ENCODE peak calls at places on chromosomes 12 and 14, in four cellular contexts. L, X, W and H are unnamed samples.

GRCh38 chr14:100102156-100102785 is 37.0 kb downstream of the EVL start:
- DNase-seq in L (no peak), X (no peak), W (no peak), H (no peak)

GRCh38 chr14:49505026-49505766 is 81.0 kb downstream of the RPS29 start:
- DNase-seq in L (no peak), X (no peak), W (no peak), H (no peak)

GRCh38 chr14:24597403-24597802 is 12.1 kb downstream of the GZMH start:
- DNase-seq in L (no peak), X (no peak), W (no peak), H (no peak)

GRCh38 chr12:55681142-55682077 is 26.3 kb downstream of the ITGA7 start:
- DNase-seq in L (peak), X (peak), W (peak), H (no peak)

GRCh38 chr14:106877527-106877926 is 1351.1 kb downstream of the TMEM121 start:
- DNase-seq in L (no peak), X (no peak), W (no peak), H (no peak)

GRCh38 chr14:53567236-53567785 is 389.3 kb downstream of the BMP4 start:
- DNase-seq in L (no peak), X (peak), W (no peak), H (no peak)

GRCh38 chr12:70626180-70626579 is 11.0 kb downstream of the PTPRB start:
- DNase-seq in L (no peak), X (no peak), W (no peak), H (no peak)

GRCh38 chr14:98198385-98198784 is 1073.6 kb downstream of the BCL11B start:
- DNase-seq in L (no peak), X (no peak), W (no peak), H (no peak)

GRCh38 chr14:21525571-21525970 is 575 bp downstream of the SALL2 start:
- DNase-seq in L (no peak), X (no peak), W (no peak), H (no peak)

GRCh38 chr12:85866929-85867776 is 6.9 kb upstream of the NTS start:
- DNase-seq in L (peak), X (peak), W (peak), H (peak)

GRCh38 chr12:66573605-66574004 is 105.3 kb downstream of the GRIP1 start:
- DNase-seq in L (no peak), X (no peak), W (no peak), H (no peak)

GRCh38 chr14:104145826-104146642 is 7.6 kb downstream of the KIF26A start:
- DNase-seq in L (no peak), X (no peak), W (no peak), H (no peak)

GRCh38 chr14:52042371-52043037 is 26.4 kb downstream of the NID2 start:
- DNase-seq in L (no peak), X (no peak), W (no peak), H (no peak)

GRCh38 chr14:103562385-103563088 is at the start of the genes BAG5 and COA8:
- DNase-seq in L (peak), X (peak), W (peak), H (no peak)

GRCh38 chr14:31854508-31855075 is 222.5 kb upstream of the ARHGAP5 start:
- DNase-seq in L (no peak), X (no peak), W (no peak), H (no peak)

GRCh38 chr14:54568821-54569591 is 2.1 kb downstream of the SAMD4A start:
- DNase-seq in L (no peak), X (peak), W (no peak), H (no peak)

GRCh38 chr14:75295491-75296338 is 17.1 kb downstream of the FOS start:
- DNase-seq in L (peak), X (peak), W (peak), H (no peak)

GRCh38 chr12:54358945-54359761 is 5.1 kb downstream of the GPR84 start:
- DNase-seq in L (peak), X (peak), W (peak), H (peak)

GRCh38 chr14:24837280-24838046 is 203.5 kb upstream of the GZMB start:
- DNase-seq in L (no peak), X (no peak), W (peak), H (no peak)

DNA sequence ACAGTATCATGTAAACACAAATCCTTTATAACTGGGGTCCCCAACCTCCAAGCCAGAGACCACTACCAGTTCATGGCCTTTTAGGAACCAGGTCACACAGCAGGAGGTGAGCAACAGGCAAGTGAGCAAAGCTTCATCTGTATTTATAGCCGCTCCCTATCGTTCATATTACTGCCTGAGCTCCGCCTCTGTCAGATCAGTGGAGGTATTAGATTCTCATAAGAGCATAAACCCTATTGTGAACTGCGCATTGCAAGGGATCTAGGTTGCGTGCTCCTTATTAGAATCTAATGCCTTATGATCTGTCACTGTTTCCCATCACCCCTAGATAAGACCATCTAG is 49.9 kb downstream of the LRP6 start:
- DNase-seq in L (no peak), X (no peak), W (no peak), H (no peak)
- H3K4me3 ChIP-seq in L (no peak), X (no peak), W (no peak), H (no peak)

DNA sequence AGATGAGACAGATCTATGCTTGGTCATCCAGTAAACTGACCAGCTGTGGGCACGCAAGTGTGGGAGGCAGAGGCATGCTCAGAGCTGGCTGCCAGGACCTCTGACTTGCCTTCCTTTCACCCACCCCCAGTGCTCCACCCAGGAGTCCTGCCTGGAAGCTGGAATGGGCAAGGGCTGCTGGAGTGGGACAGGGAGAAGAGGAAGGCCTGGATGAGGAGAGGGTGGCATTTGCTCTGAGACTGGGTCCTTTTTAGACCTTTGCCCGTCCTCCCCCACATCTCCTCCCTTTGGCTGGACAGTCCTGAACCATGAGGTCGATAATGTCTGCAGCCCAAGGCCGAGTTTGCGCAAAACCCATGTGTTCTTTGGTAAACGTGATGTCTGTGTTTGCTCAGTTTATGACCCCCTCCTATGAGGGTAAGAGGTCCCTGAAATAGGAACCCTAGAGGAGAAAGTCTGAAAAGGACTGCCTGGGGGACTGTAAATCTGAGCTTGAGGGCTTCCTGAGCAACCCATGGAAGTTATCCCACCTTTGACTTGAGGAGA is 3.8 kb upstream of the INHBE start:
- DNase-seq in L (no peak), X (no peak), W (no peak), H (no peak)
- H3K4me3 ChIP-seq in L (no peak), X (no peak), W (no peak), H (no peak)

GRCh38 chr14:35867280-35867629 is 41.1 kb downstream of the BRMS1L start:
- DNase-seq in L (no peak), X (no peak), W (no peak), H (no peak)

GRCh38 chr14:35865611-35866010 is 39.5 kb downstream of the BRMS1L start:
- DNase-seq in L (no peak), X (no peak), W (no peak), H (no peak)

GRCh38 chr14:35861204-35861868 is 35.2 kb downstream of the BRMS1L start:
- DNase-seq in L (no peak), X (no peak), W (no peak), H (no peak)

GRCh38 chr14:35866595-35867279 is 40.6 kb downstream of the BRMS1L start:
- DNase-seq in L (no peak), X (no peak), W (no peak), H (no peak)
- H3K4me3 ChIP-seq in L (no peak), X (no peak), W (no peak), H (no peak)

GRCh38 chr14:91323671-91324605 is 79.4 kb upstream of the GPR68 start:
- DNase-seq in L (peak), X (peak), W (peak), H (no peak)
- H3K4me3 ChIP-seq in L (no peak), X (no peak), W (peak), H (peak)

GRCh38 chr14:81170829-81171195 is 49.9 kb downstream of the GTF2A1 start:
- DNase-seq in L (no peak), X (no peak), W (no peak), H (no peak)
- H3K4me3 ChIP-seq in L (peak), X (no peak), W (peak), H (no peak)

GRCh38 chr12:92134638-92135274 is 10.9 kb downstream of the BTG1 start:
- DNase-seq in L (no peak), X (no peak), W (peak), H (peak)
- H3K4me3 ChIP-seq in L (no peak), X (no peak), W (no peak), H (no peak)